ENCODE peak calls at places on chromosomes 2 and 18, in nine cellular contexts. One of them, this sample, is unnamed.

GRCh38 chr2:118443596-118443995 is 355.3 kb downstream of the INSIG2 start:
- DNase-seq in stimulated activated CD4-positive, alpha-beta T cell treated with anti-CD3 and anti-CD28 coated beads, Interleukin-1b, Interleukin-23, amount 100 ng/mL, for 1 hour: no peak
- DNase-seq in M059J: peak; percentile 87
- DNase-seq in mucosa of descending colon: no peak
- DNase-seq in astrocyte of the spinal cord: peak; percentile 82
- DNase-seq in HS-5: peak; percentile 78
- DNase-seq in GM13976: no peak
- DNase-seq in NCI-H510A: no peak
- DNase-seq in T follicular helper cell: no peak
- DNase-seq in this sample: no peak

GRCh38 chr2:210445116-210445707 is 31.3 kb downstream of the LANCL1 start:
- DNase-seq in mucosa of descending colon: no peak
- DNase-seq in T follicular helper cell: no peak
- DNase-seq in stimulated activated CD4-positive, alpha-beta T cell treated with anti-CD3 and anti-CD28 coated beads, Interleukin-1b, Interleukin-23, amount 100 ng/mL, for 1 hour: no peak
- DNase-seq in astrocyte of the spinal cord: peak; percentile 36
- DNase-seq in GM13976: peak; percentile 27
- DNase-seq in M059J: peak; percentile 18
- DNase-seq in HS-5: no peak
- DNase-seq in NCI-H510A: no peak
- DNase-seq in this sample: no peak

GRCh38 chr2:143936758-143937562 is 583.0 kb downstream of the ZEB2 start:
- DNase-seq in M059J: peak; percentile 39
- DNase-seq in HS-5: no peak
- DNase-seq in stimulated activated CD4-positive, alpha-beta T cell treated with anti-CD3 and anti-CD28 coated beads, Interleukin-1b, Interleukin-23, amount 100 ng/mL, for 1 hour: no peak
- DNase-seq in NCI-H510A: peak; percentile 51
- DNase-seq in GM13976: peak; percentile 65
- DNase-seq in mucosa of descending colon: peak; percentile 40
- DNase-seq in T follicular helper cell: no peak
- DNase-seq in astrocyte of the spinal cord: no peak
- DNase-seq in this sample: peak; percentile 57

GRCh38 chr2:62856228-62857040 is 150.9 kb downstream of the EHBP1 start:
- DNase-seq in M059J: no peak
- DNase-seq in astrocyte of the spinal cord: no peak
- DNase-seq in T follicular helper cell: no peak
- DNase-seq in GM13976: no peak
- DNase-seq in HS-5: no peak
- DNase-seq in stimulated activated CD4-positive, alpha-beta T cell treated with anti-CD3 and anti-CD28 coated beads, Interleukin-1b, Interleukin-23, amount 100 ng/mL, for 1 hour: no peak
- DNase-seq in NCI-H510A: no peak
- DNase-seq in mucosa of descending colon: no peak
- DNase-seq in this sample: no peak

GRCh38 chr2:236718207-236718992 is 148.8 kb downstream of the ACKR3 start:
- DNase-seq in HS-5: no peak
- DNase-seq in astrocyte of the spinal cord: peak; percentile 40
- DNase-seq in GM13976: no peak
- DNase-seq in M059J: peak; percentile 68
- DNase-seq in NCI-H510A: no peak
- DNase-seq in mucosa of descending colon: no peak
- DNase-seq in stimulated activated CD4-positive, alpha-beta T cell treated with anti-CD3 and anti-CD28 coated beads, Interleukin-1b, Interleukin-23, amount 100 ng/mL, for 1 hour: no peak
- DNase-seq in T follicular helper cell: no peak
- DNase-seq in this sample: no peak

GRCh38 chr2:235300368-235301201 is 193.3 kb upstream of the AGAP1 start:
- DNase-seq in mucosa of descending colon: no peak
- DNase-seq in GM13976: no peak
- DNase-seq in NCI-H510A: no peak
- DNase-seq in astrocyte of the spinal cord: peak; percentile 79
- DNase-seq in M059J: peak; percentile 87
- DNase-seq in HS-5: no peak
- DNase-seq in stimulated activated CD4-positive, alpha-beta T cell treated with anti-CD3 and anti-CD28 coated beads, Interleukin-1b, Interleukin-23, amount 100 ng/mL, for 1 hour: no peak
- DNase-seq in T follicular helper cell: no peak
- DNase-seq in this sample: no peak

GRCh38 chr2:100142393-100142792 is at the start of gene AFF3:
- DNase-seq in M059J: no peak
- DNase-seq in NCI-H510A: no peak
- DNase-seq in T follicular helper cell: no peak
- DNase-seq in GM13976: peak; percentile 81
- DNase-seq in stimulated activated CD4-positive, alpha-beta T cell treated with anti-CD3 and anti-CD28 coated beads, Interleukin-1b, Interleukin-23, amount 100 ng/mL, for 1 hour: no peak
- DNase-seq in HS-5: no peak
- DNase-seq in astrocyte of the spinal cord: no peak
- DNase-seq in mucosa of descending colon: no peak
- DNase-seq in this sample: no peak

GRCh38 chr2:233080836-233081229 is 20.7 kb downstream of the INPP5D start:
- DNase-seq in stimulated activated CD4-positive, alpha-beta T cell treated with anti-CD3 and anti-CD28 coated beads, Interleukin-1b, Interleukin-23, amount 100 ng/mL, for 1 hour: no peak
- DNase-seq in GM13976: no peak
- DNase-seq in NCI-H510A: no peak
- DNase-seq in astrocyte of the spinal cord: no peak
- DNase-seq in T follicular helper cell: no peak
- DNase-seq in M059J: no peak
- DNase-seq in mucosa of descending colon: no peak
- DNase-seq in HS-5: no peak
- DNase-seq in this sample: no peak

GRCh38 chr2:55371387-55371786 is 48.3 kb downstream of the CCDC88A start:
- DNase-seq in HS-5: no peak
- DNase-seq in stimulated activated CD4-positive, alpha-beta T cell treated with anti-CD3 and anti-CD28 coated beads, Interleukin-1b, Interleukin-23, amount 100 ng/mL, for 1 hour: no peak
- DNase-seq in M059J: no peak
- DNase-seq in astrocyte of the spinal cord: no peak
- DNase-seq in mucosa of descending colon: no peak
- DNase-seq in NCI-H510A: no peak
- DNase-seq in T follicular helper cell: no peak
- DNase-seq in GM13976: no peak
- DNase-seq in this sample: no peak

GRCh38 chr18:23992119-23992940 is 22.2 kb upstream of the TTC39C start:
- DNase-seq in HS-5: no peak
- DNase-seq in stimulated activated CD4-positive, alpha-beta T cell treated with anti-CD3 and anti-CD28 coated beads, Interleukin-1b, Interleukin-23, amount 100 ng/mL, for 1 hour: no peak
- DNase-seq in M059J: peak; percentile 91
- DNase-seq in mucosa of descending colon: no peak
- DNase-seq in astrocyte of the spinal cord: peak; percentile 56
- DNase-seq in T follicular helper cell: peak; percentile 42
- DNase-seq in NCI-H510A: no peak
- DNase-seq in GM13976: no peak
- DNase-seq in this sample: no peak

GRCh38 chr2:95074663-95075439 is 46.8 kb downstream of the MRPS5 start:
- DNase-seq in stimulated activated CD4-positive, alpha-beta T cell treated with anti-CD3 and anti-CD28 coated beads, Interleukin-1b, Interleukin-23, amount 100 ng/mL, for 1 hour: peak; percentile 38
- DNase-seq in astrocyte of the spinal cord: no peak
- DNase-seq in T follicular helper cell: peak; percentile 33
- DNase-seq in HS-5: no peak
- DNase-seq in mucosa of descending colon: no peak
- DNase-seq in GM13976: peak; percentile 25
- DNase-seq in M059J: no peak
- DNase-seq in NCI-H510A: no peak
- DNase-seq in this sample: no peak

GRCh38 chr18:74082476-74083070 is 65.1 kb downstream of the FBXO15 start:
- DNase-seq in T follicular helper cell: peak; percentile 42
- DNase-seq in M059J: peak; percentile 59
- DNase-seq in stimulated activated CD4-positive, alpha-beta T cell treated with anti-CD3 and anti-CD28 coated beads, Interleukin-1b, Interleukin-23, amount 100 ng/mL, for 1 hour: peak; percentile 26
- DNase-seq in NCI-H510A: peak; percentile 74
- DNase-seq in astrocyte of the spinal cord: peak; percentile 57
- DNase-seq in GM13976: peak; percentile 64
- DNase-seq in HS-5: no peak
- DNase-seq in mucosa of descending colon: peak; percentile 77
- DNase-seq in this sample: peak; percentile 91

GRCh38 chr18:48065601-48065995 is 135.1 kb upstream of the SMAD2 start:
- DNase-seq in mucosa of descending colon: no peak
- DNase-seq in GM13976: no peak
- DNase-seq in NCI-H510A: no peak
- DNase-seq in M059J: no peak
- DNase-seq in stimulated activated CD4-positive, alpha-beta T cell treated with anti-CD3 and anti-CD28 coated beads, Interleukin-1b, Interleukin-23, amount 100 ng/mL, for 1 hour: no peak
- DNase-seq in astrocyte of the spinal cord: no peak
- DNase-seq in HS-5: no peak
- DNase-seq in T follicular helper cell: no peak
- DNase-seq in this sample: no peak

GRCh38 chr2:101540518-101540917 is 65.6 kb upstream of the RFX8 start:
- DNase-seq in M059J: peak; percentile 63
- DNase-seq in HS-5: no peak
- DNase-seq in GM13976: no peak
- DNase-seq in astrocyte of the spinal cord: peak; percentile 16
- DNase-seq in stimulated activated CD4-positive, alpha-beta T cell treated with anti-CD3 and anti-CD28 coated beads, Interleukin-1b, Interleukin-23, amount 100 ng/mL, for 1 hour: no peak
- DNase-seq in T follicular helper cell: no peak
- DNase-seq in NCI-H510A: no peak
- DNase-seq in mucosa of descending colon: no peak
- DNase-seq in this sample: no peak

GRCh38 chr2:111634050-111634784 is 249.8 kb downstream of the ANAPC1 start:
- DNase-seq in GM13976: no peak
- DNase-seq in stimulated activated CD4-positive, alpha-beta T cell treated with anti-CD3 and anti-CD28 coated beads, Interleukin-1b, Interleukin-23, amount 100 ng/mL, for 1 hour: no peak
- DNase-seq in astrocyte of the spinal cord: no peak
- DNase-seq in HS-5: no peak
- DNase-seq in mucosa of descending colon: no peak
- DNase-seq in T follicular helper cell: no peak
- DNase-seq in M059J: peak; percentile 10
- DNase-seq in NCI-H510A: no peak
- DNase-seq in this sample: no peak

This sample was measured in H9.